ENCODE peak calls at places on chromosomes 7 and 10, in ten cellular contexts. One of them, this sample, is unnamed.

GRCh38 chr7:45922810-45923209 is 1.7 kb upstream of the IGFBP3 start:
- DNase-seq in mammary epithelial cell: no peak
- DNase-seq in neuronal stem cell: no peak
- DNase-seq in Karpas-422: no peak
- DNase-seq in MM.1S: peak; percentile 43
- DNase-seq in tibial artery: no peak
- DNase-seq in uterus: no peak
- DNase-seq in breast epithelium: no peak
- DNase-seq in ovary: no peak
- DNase-seq in GM12878: no peak
- DNase-seq in this sample: no peak

GRCh38 chr10:5470062-5470751 is 29.2 kb downstream of the CALML5 start:
- DNase-seq in mammary epithelial cell: no peak
- DNase-seq in neuronal stem cell: no peak
- DNase-seq in Karpas-422: no peak
- DNase-seq in MM.1S: no peak
- DNase-seq in tibial artery: no peak
- DNase-seq in uterus: no peak
- DNase-seq in breast epithelium: no peak
- DNase-seq in ovary: no peak
- DNase-seq in GM12878: no peak
- DNase-seq in this sample: no peak

GRCh38 chr10:103140469-103140868 is 52.6 kb downstream of the NT5C2 start:
- DNase-seq in mammary epithelial cell: no peak
- DNase-seq in neuronal stem cell: no peak
- DNase-seq in Karpas-422: no peak
- DNase-seq in MM.1S: no peak
- DNase-seq in tibial artery: no peak
- DNase-seq in uterus: no peak
- DNase-seq in breast epithelium: no peak
- DNase-seq in ovary: no peak
- DNase-seq in GM12878: no peak
- DNase-seq in this sample: no peak

GRCh38 chr7:149831730-149832219 is 6.4 kb upstream of the ZNF862 start:
- DNase-seq in mammary epithelial cell: no peak
- DNase-seq in neuronal stem cell: no peak
- DNase-seq in Karpas-422: no peak
- DNase-seq in MM.1S: no peak
- DNase-seq in tibial artery: no peak
- DNase-seq in uterus: no peak
- DNase-seq in breast epithelium: no peak
- DNase-seq in ovary: no peak
- DNase-seq in GM12878: no peak
- DNase-seq in this sample: no peak

GRCh38 chr10:113554214-113554613 is 1.4 kb downstream of the HABP2 start:
- DNase-seq in mammary epithelial cell: no peak
- DNase-seq in neuronal stem cell: no peak
- DNase-seq in Karpas-422: no peak
- DNase-seq in MM.1S: no peak
- DNase-seq in tibial artery: no peak
- DNase-seq in uterus: no peak
- DNase-seq in breast epithelium: no peak
- DNase-seq in ovary: no peak
- DNase-seq in GM12878: no peak
- DNase-seq in this sample: no peak

GRCh38 chr7:113198226-113198625 is 79.9 kb upstream of the SMIM30 start:
- DNase-seq in mammary epithelial cell: no peak
- DNase-seq in neuronal stem cell: no peak
- DNase-seq in Karpas-422: no peak
- DNase-seq in MM.1S: no peak
- DNase-seq in tibial artery: no peak
- DNase-seq in uterus: no peak
- DNase-seq in breast epithelium: no peak
- DNase-seq in ovary: no peak
- DNase-seq in GM12878: no peak
- DNase-seq in this sample: no peak

GRCh38 chr10:21497177-21497807 is 28.2 kb downstream of the SKIDA1 start:
- DNase-seq in mammary epithelial cell: peak; percentile 81
- DNase-seq in neuronal stem cell: no peak
- DNase-seq in Karpas-422: no peak
- DNase-seq in MM.1S: peak; percentile 30
- DNase-seq in tibial artery: peak; percentile 88
- DNase-seq in uterus: peak; percentile 81
- DNase-seq in breast epithelium: peak; percentile 96
- DNase-seq in ovary: peak; percentile 93
- DNase-seq in GM12878: no peak
- DNase-seq in this sample: peak; percentile 94

GRCh38 chr10:77304192-77304591 is 333.4 kb downstream of the KCNMA1 start:
- DNase-seq in mammary epithelial cell: no peak
- DNase-seq in neuronal stem cell: no peak
- DNase-seq in Karpas-422: no peak
- DNase-seq in MM.1S: no peak
- DNase-seq in tibial artery: no peak
- DNase-seq in uterus: no peak
- DNase-seq in breast epithelium: no peak
- DNase-seq in ovary: no peak
- DNase-seq in GM12878: no peak
- DNase-seq in this sample: no peak

GRCh38 chr7:155513543-155514285 is 32.6 kb downstream of the CNPY1 start:
- DNase-seq in mammary epithelial cell: no peak
- DNase-seq in neuronal stem cell: no peak
- DNase-seq in Karpas-422: no peak
- DNase-seq in MM.1S: no peak
- DNase-seq in tibial artery: no peak
- DNase-seq in uterus: no peak
- DNase-seq in breast epithelium: no peak
- DNase-seq in ovary: no peak
- DNase-seq in GM12878: no peak
- DNase-seq in this sample: no peak

GRCh38 chr10:132457328-132458070 is 60.5 kb downstream of the PWWP2B start:
- DNase-seq in mammary epithelial cell: no peak
- DNase-seq in neuronal stem cell: no peak
- DNase-seq in Karpas-422: peak; percentile 85
- DNase-seq in MM.1S: peak; percentile 42
- DNase-seq in tibial artery: no peak
- DNase-seq in uterus: no peak
- DNase-seq in breast epithelium: no peak
- DNase-seq in ovary: no peak
- DNase-seq in GM12878: no peak
- DNase-seq in this sample: peak; percentile 73

GRCh38 chr7:54141565-54141964 is 400.6 kb upstream of the VSTM2A start:
- DNase-seq in mammary epithelial cell: no peak
- DNase-seq in neuronal stem cell: no peak
- DNase-seq in Karpas-422: no peak
- DNase-seq in MM.1S: no peak
- DNase-seq in tibial artery: no peak
- DNase-seq in uterus: no peak
- DNase-seq in breast epithelium: no peak
- DNase-seq in ovary: no peak
- DNase-seq in GM12878: no peak
- DNase-seq in this sample: no peak

GRCh38 chr7:32894171-32894570 is 2.6 kb upstream of the KBTBD2 start:
- DNase-seq in mammary epithelial cell: no peak
- DNase-seq in neuronal stem cell: no peak
- DNase-seq in Karpas-422: no peak
- DNase-seq in MM.1S: no peak
- DNase-seq in tibial artery: no peak
- DNase-seq in uterus: no peak
- DNase-seq in breast epithelium: no peak
- DNase-seq in ovary: no peak
- DNase-seq in GM12878: no peak
- DNase-seq in this sample: no peak

GRCh38 chr7:32891800-32892520 is 400 bp upstream of the KBTBD2 start:
- DNase-seq in mammary epithelial cell: peak; percentile 95
- DNase-seq in neuronal stem cell: peak; percentile 95
- DNase-seq in Karpas-422: peak; percentile 98
- DNase-seq in MM.1S: peak; percentile 97
- DNase-seq in tibial artery: peak; percentile 96
- DNase-seq in uterus: peak; percentile 96
- DNase-seq in breast epithelium: peak; percentile 96
- DNase-seq in ovary: peak; percentile 98
- DNase-seq in GM12878: peak; percentile 84
- DNase-seq in this sample: peak; percentile 99

GRCh38 chr7:32892521-32893224 is 1.1 kb upstream of the KBTBD2 start:
- DNase-seq in mammary epithelial cell: peak; percentile 61
- DNase-seq in neuronal stem cell: no peak
- DNase-seq in Karpas-422: peak; percentile 74
- DNase-seq in MM.1S: peak; percentile 55
- DNase-seq in tibial artery: peak; percentile 48
- DNase-seq in uterus: peak; percentile 48
- DNase-seq in breast epithelium: peak; percentile 58
- DNase-seq in ovary: peak; percentile 65
- DNase-seq in GM12878: no peak
- DNase-seq in this sample: peak; percentile 80

GRCh38 chr7:32893225-32893560 is 1.6 kb upstream of the KBTBD2 start:
- DNase-seq in mammary epithelial cell: no peak
- DNase-seq in neuronal stem cell: no peak
- DNase-seq in Karpas-422: no peak
- DNase-seq in MM.1S: no peak
- DNase-seq in tibial artery: no peak
- DNase-seq in uterus: no peak
- DNase-seq in breast epithelium: no peak
- DNase-seq in ovary: no peak
- DNase-seq in GM12878: no peak
- DNase-seq in this sample: no peak

DNA sequence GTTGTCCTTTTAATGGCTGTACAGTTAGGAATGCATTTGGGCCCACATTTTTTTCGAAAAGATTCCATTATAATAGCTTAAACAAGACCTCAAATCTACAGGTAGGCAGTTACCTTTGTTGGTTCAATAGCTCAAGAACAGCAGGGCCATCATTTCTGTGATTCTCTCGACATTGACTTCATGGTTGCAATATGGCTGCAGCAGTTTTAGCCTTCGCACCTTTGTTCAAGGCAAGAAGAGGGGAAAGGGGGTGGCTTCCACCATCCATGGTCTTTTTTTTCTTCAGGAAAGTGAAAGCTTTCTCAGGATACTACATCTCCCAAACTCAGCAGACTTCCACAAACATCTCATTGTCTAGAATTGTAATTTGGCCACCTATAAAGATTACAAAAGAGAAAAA is 2.2 kb upstream of the KBTBD2 start:
- DNase-seq in mammary epithelial cell: no peak
- DNase-seq in neuronal stem cell: no peak
- DNase-seq in Karpas-422: no peak
- DNase-seq in MM.1S: no peak
- DNase-seq in tibial artery: no peak
- DNase-seq in uterus: no peak
- DNase-seq in breast epithelium: no peak
- DNase-seq in ovary: no peak
- DNase-seq in GM12878: no peak
- DNase-seq in this sample: no peak
- H3K4me3 ChIP-seq in mammary epithelial cell: no peak overlapping the region
- H3K4me3 ChIP-seq in neuronal stem cell: no peak overlapping the region
- H3K4me3 ChIP-seq in Karpas-422: no peak overlapping the region
- H3K4me3 ChIP-seq in MM.1S: no peak overlapping the region
- H3K4me3 ChIP-seq in tibial artery: no peak overlapping the region
- H3K4me3 ChIP-seq in uterus: no peak overlapping the region
- H3K4me3 ChIP-seq in breast epithelium: no peak overlapping the region
- H3K4me3 ChIP-seq in ovary: no peak overlapping the region
- H3K4me3 ChIP-seq in GM12878: no peak overlapping the region
- H3K4me3 ChIP-seq in this sample: no peak overlapping the region

GRCh38 chr7:158315881-158316280 is 271.7 kb downstream of the PTPRN2 start:
- DNase-seq in mammary epithelial cell: no peak
- DNase-seq in neuronal stem cell: no peak
- DNase-seq in Karpas-422: no peak
- DNase-seq in MM.1S: no peak
- DNase-seq in tibial artery: no peak
- DNase-seq in uterus: no peak
- DNase-seq in breast epithelium: no peak
- DNase-seq in ovary: no peak
- DNase-seq in GM12878: no peak
- DNase-seq in this sample: no peak
- H3K9me3 ChIP-seq in mammary epithelial cell: peaks cover 57% of the 10 kb centered on the region
- H3K9me3 ChIP-seq in neuronal stem cell: peaks cover 3% of the 10 kb centered on the region
- H3K9me3 ChIP-seq in Karpas-422: no peaks in the 10 kb centered on the region
- H3K9me3 ChIP-seq in MM.1S: no peaks in the 10 kb centered on the region
- H3K9me3 ChIP-seq in tibial artery: no peaks in the 10 kb centered on the region
- H3K9me3 ChIP-seq in uterus: no peaks in the 10 kb centered on the region
- H3K9me3 ChIP-seq in breast epithelium: no peaks in the 10 kb centered on the region
- H3K9me3 ChIP-seq in ovary: no peaks in the 10 kb centered on the region
- H3K9me3 ChIP-seq in GM12878: no peaks in the 10 kb centered on the region
- H3K9me3 ChIP-seq in this sample: peaks cover 1% of the 10 kb centered on the region

DNA sequence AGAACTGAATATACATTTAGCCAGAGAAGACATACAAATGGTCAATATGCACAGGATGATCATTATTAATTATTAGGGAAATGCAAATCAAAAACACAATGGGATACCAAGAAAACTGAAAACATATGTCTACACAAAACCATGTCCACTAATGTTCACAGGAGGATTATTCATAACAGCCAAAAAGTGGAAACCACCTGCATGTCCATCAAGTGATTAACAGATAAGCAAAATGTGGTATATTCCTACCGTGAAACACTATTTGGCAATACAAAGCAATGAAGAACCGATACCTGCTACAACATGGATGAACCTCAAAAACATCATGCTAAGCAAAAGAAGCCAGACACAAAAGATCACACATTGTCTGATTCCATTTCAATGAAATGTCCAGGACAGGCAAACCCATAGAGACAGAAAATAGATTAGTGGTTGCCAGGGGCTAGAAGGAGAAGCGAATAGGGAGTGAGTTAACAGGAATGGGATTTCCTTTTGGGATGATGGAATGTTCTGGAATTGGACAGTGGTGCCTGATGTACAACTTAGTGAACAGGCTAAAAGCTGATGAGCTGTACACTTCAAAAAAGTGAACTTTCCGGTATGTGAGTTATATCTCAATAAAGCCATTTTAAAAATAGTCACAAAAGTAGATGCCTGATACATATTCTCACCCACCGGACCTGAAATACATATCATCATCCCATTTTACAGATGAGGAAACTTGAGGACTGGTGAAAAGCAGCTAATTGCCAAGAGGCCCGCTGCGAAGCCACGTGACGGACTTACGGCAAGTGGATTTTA is 33.6 kb downstream of the HIPK2 start:
- DNase-seq in mammary epithelial cell: no peak
- DNase-seq in neuronal stem cell: no peak
- DNase-seq in Karpas-422: no peak
- DNase-seq in MM.1S: no peak
- DNase-seq in tibial artery: no peak
- DNase-seq in uterus: no peak
- DNase-seq in breast epithelium: no peak
- DNase-seq in ovary: no peak
- DNase-seq in GM12878: no peak
- DNase-seq in this sample: no peak
- H3K27ac ChIP-seq in mammary epithelial cell: no peak overlapping the region
- H3K27ac ChIP-seq in neuronal stem cell: no peak overlapping the region
- H3K27ac ChIP-seq in Karpas-422: no peak overlapping the region
- H3K27ac ChIP-seq in MM.1S: no peak overlapping the region
- H3K27ac ChIP-seq in tibial artery: no peak overlapping the region
- H3K27ac ChIP-seq in uterus: peak overlapping the region; percentile 57
- H3K27ac ChIP-seq in breast epithelium: no peak overlapping the region
- H3K27ac ChIP-seq in ovary: no peak overlapping the region
- H3K27ac ChIP-seq in GM12878: no peak overlapping the region
- H3K27ac ChIP-seq in this sample: no peak overlapping the region

DNA sequence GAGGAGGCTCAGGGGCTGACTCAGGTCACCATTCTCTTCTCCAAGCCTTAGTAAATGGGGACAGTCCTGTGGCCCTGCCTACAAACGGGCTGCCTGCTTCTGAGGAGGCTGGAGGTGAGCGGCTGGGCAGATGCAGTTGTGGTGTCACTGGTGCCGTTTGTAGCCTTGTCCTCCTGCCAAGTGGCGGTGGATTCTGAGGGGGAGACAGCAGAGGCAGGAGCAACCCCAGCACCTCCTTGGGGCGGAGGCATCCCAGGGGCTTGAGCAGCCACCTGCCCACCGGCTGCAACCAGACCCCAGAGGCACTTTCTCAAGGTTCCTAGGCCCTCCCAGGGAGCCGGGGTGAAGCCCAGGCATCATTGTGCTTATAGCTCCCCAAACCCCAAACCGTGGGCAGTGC is 112.5 kb downstream of the ZMIZ1 start:
- DNase-seq in mammary epithelial cell: no peak
- DNase-seq in neuronal stem cell: no peak
- DNase-seq in Karpas-422: no peak
- DNase-seq in MM.1S: no peak
- DNase-seq in tibial artery: no peak
- DNase-seq in uterus: no peak
- DNase-seq in breast epithelium: no peak
- DNase-seq in ovary: no peak
- DNase-seq in GM12878: no peak
- DNase-seq in this sample: no peak
- H3K4me3 ChIP-seq in mammary epithelial cell: no peak overlapping the region
- H3K4me3 ChIP-seq in neuronal stem cell: no peak overlapping the region
- H3K4me3 ChIP-seq in Karpas-422: no peak overlapping the region
- H3K4me3 ChIP-seq in MM.1S: no peak overlapping the region
- H3K4me3 ChIP-seq in tibial artery: no peak overlapping the region
- H3K4me3 ChIP-seq in uterus: no peak overlapping the region
- H3K4me3 ChIP-seq in breast epithelium: no peak overlapping the region
- H3K4me3 ChIP-seq in ovary: no peak overlapping the region
- H3K4me3 ChIP-seq in GM12878: no peak overlapping the region
- H3K4me3 ChIP-seq in this sample: no peak overlapping the region